ENCODE peak calls at places on chromosomes 7 and 10, in seven cellular contexts. One of them, this sample, is unnamed.

GRCh38 chr7:5620459-5620881 is 161.0 kb downstream of the RNF216 start:
- DNase-seq in bronchial epithelial cell: no peak
- DNase-seq in fibroblast of lung: no peak
- DNase-seq in NT2/D1: no peak
- DNase-seq in upper lobe of right lung: no peak
- DNase-seq in gastrocnemius medialis: no peak
- DNase-seq in Karpas-422: no peak
- DNase-seq in this sample: no peak

GRCh38 chr10:61063911-61064310 is 119.9 kb upstream of the RHOBTB1 start:
- DNase-seq in bronchial epithelial cell: peak
- DNase-seq in Karpas-422: no peak
- DNase-seq in gastrocnemius medialis: no peak
- DNase-seq in NT2/D1: no peak
- DNase-seq in upper lobe of right lung: no peak
- DNase-seq in fibroblast of lung: peak
- DNase-seq in this sample: no peak

GRCh38 chr7:130144632-130145171 is 60.5 kb downstream of the TMEM209 start:
- DNase-seq in bronchial epithelial cell: peak
- DNase-seq in fibroblast of lung: peak
- DNase-seq in Karpas-422: no peak
- DNase-seq in upper lobe of right lung: peak
- DNase-seq in NT2/D1: no peak
- DNase-seq in gastrocnemius medialis: no peak
- DNase-seq in this sample: peak

GRCh38 chr10:22597142-22597541 is 117.2 kb downstream of the PIP4K2A start:
- DNase-seq in gastrocnemius medialis: no peak
- DNase-seq in NT2/D1: no peak
- DNase-seq in fibroblast of lung: peak
- DNase-seq in upper lobe of right lung: no peak
- DNase-seq in Karpas-422: no peak
- DNase-seq in bronchial epithelial cell: no peak
- DNase-seq in this sample: no peak

GRCh38 chr7:26520483-26520882 is 228.8 kb downstream of the SNX10 start:
- DNase-seq in NT2/D1: no peak
- DNase-seq in upper lobe of right lung: no peak
- DNase-seq in bronchial epithelial cell: no peak
- DNase-seq in gastrocnemius medialis: no peak
- DNase-seq in fibroblast of lung: no peak
- DNase-seq in Karpas-422: no peak
- DNase-seq in this sample: no peak

GRCh38 chr7:96084880-96085551 is 236.9 kb downstream of the SLC25A13 start:
- DNase-seq in bronchial epithelial cell: peak
- DNase-seq in NT2/D1: no peak
- DNase-seq in upper lobe of right lung: no peak
- DNase-seq in gastrocnemius medialis: no peak
- DNase-seq in fibroblast of lung: peak
- DNase-seq in Karpas-422: no peak
- DNase-seq in this sample: no peak

GRCh38 chr7:29647020-29647654 is 83.5 kb downstream of the PRR15 start:
- DNase-seq in Karpas-422: no peak
- DNase-seq in bronchial epithelial cell: no peak
- DNase-seq in fibroblast of lung: peak
- DNase-seq in upper lobe of right lung: no peak
- DNase-seq in gastrocnemius medialis: no peak
- DNase-seq in NT2/D1: no peak
- DNase-seq in this sample: no peak

GRCh38 chr7:105769951-105770628 is 106.3 kb downstream of the ATXN7L1 start:
- DNase-seq in bronchial epithelial cell: no peak
- DNase-seq in upper lobe of right lung: no peak
- DNase-seq in gastrocnemius medialis: no peak
- DNase-seq in Karpas-422: no peak
- DNase-seq in fibroblast of lung: no peak
- DNase-seq in NT2/D1: no peak
- DNase-seq in this sample: no peak

GRCh38 chr7:108585843-108586242 is 16.2 kb downstream of the DNAJB9 start:
- DNase-seq in bronchial epithelial cell: no peak
- DNase-seq in fibroblast of lung: no peak
- DNase-seq in NT2/D1: no peak
- DNase-seq in Karpas-422: no peak
- DNase-seq in gastrocnemius medialis: no peak
- DNase-seq in upper lobe of right lung: no peak
- DNase-seq in this sample: no peak
- H3K4me3 ChIP-seq in bronchial epithelial cell: no peak
- H3K4me3 ChIP-seq in fibroblast of lung: no peak
- H3K4me3 ChIP-seq in NT2/D1: no peak
- H3K4me3 ChIP-seq in Karpas-422: no peak
- H3K4me3 ChIP-seq in gastrocnemius medialis: no peak
- H3K4me3 ChIP-seq in upper lobe of right lung: no peak
- H3K4me3 ChIP-seq in this sample: no peak

GRCh38 chr7:54664235-54665228 is 94.5 kb downstream of the SEC61G start:
- DNase-seq in gastrocnemius medialis: no peak
- DNase-seq in bronchial epithelial cell: peak
- DNase-seq in NT2/D1: peak
- DNase-seq in upper lobe of right lung: peak
- DNase-seq in fibroblast of lung: peak
- DNase-seq in Karpas-422: no peak
- DNase-seq in this sample: no peak
- H3K4me3 ChIP-seq in gastrocnemius medialis: peak
- H3K4me3 ChIP-seq in bronchial epithelial cell: peak
- H3K4me3 ChIP-seq in NT2/D1: peak
- H3K4me3 ChIP-seq in upper lobe of right lung: peak
- H3K4me3 ChIP-seq in fibroblast of lung: no peak
- H3K4me3 ChIP-seq in Karpas-422: no peak
- H3K4me3 ChIP-seq in this sample: no peak

GRCh38 chr7:74656421-74656910 is 1.1 kb upstream of the GTF2I start:
- DNase-seq in gastrocnemius medialis: no peak
- DNase-seq in bronchial epithelial cell: no peak
- DNase-seq in Karpas-422: peak
- DNase-seq in upper lobe of right lung: peak
- DNase-seq in fibroblast of lung: peak
- DNase-seq in NT2/D1: no peak
- DNase-seq in this sample: no peak

GRCh38 chr7:74655785-74656420 is 1.6 kb upstream of the GTF2I start:
- DNase-seq in NT2/D1: no peak
- DNase-seq in gastrocnemius medialis: no peak
- DNase-seq in bronchial epithelial cell: no peak
- DNase-seq in fibroblast of lung: no peak
- DNase-seq in upper lobe of right lung: no peak
- DNase-seq in Karpas-422: no peak
- DNase-seq in this sample: no peak

GRCh38 chr7:74656911-74657691 is 417 bp upstream of the GTF2I start:
- DNase-seq in NT2/D1: peak
- DNase-seq in Karpas-422: peak
- DNase-seq in gastrocnemius medialis: peak
- DNase-seq in fibroblast of lung: peak
- DNase-seq in bronchial epithelial cell: peak
- DNase-seq in upper lobe of right lung: peak
- DNase-seq in this sample: peak

GRCh38 chr7:74658171-74659004 is 870 bp downstream of the GTF2I start:
- DNase-seq in upper lobe of right lung: peak
- DNase-seq in Karpas-422: peak
- DNase-seq in fibroblast of lung: peak
- DNase-seq in bronchial epithelial cell: peak
- DNase-seq in gastrocnemius medialis: peak
- DNase-seq in NT2/D1: peak
- DNase-seq in this sample: peak

DNA sequence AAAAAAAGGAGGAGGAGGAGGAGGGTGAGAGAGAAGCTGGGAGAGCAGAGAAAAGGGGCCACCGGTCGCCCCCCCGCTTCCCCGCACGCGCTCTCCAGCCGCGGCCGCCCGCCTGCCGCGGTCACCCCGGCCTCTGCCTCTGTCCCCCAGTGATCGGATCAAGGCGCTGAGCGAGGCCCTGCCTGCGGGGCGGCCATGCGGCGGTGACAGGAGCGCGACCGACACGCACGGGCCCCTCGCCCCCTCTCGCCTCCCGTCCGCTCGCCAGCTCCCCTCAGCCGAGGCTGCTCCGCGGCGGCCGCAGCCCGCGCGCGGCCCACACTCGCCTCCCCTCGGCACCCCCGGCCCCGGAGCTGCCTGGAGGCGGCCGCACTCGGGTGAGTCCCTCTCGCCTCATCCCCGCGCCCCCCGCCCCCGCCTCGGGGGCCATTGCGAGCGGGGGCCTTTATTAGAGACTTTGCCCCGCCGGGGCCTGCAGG is at the start of gene GTF2I:
- DNase-seq in gastrocnemius medialis: no peak
- DNase-seq in Karpas-422: no peak
- DNase-seq in bronchial epithelial cell: no peak
- DNase-seq in NT2/D1: no peak
- DNase-seq in fibroblast of lung: no peak
- DNase-seq in upper lobe of right lung: no peak
- DNase-seq in this sample: no peak
- H3K4me3 ChIP-seq in gastrocnemius medialis: peak
- H3K4me3 ChIP-seq in Karpas-422: peak
- H3K4me3 ChIP-seq in bronchial epithelial cell: peak
- H3K4me3 ChIP-seq in NT2/D1: peak
- H3K4me3 ChIP-seq in fibroblast of lung: peak
- H3K4me3 ChIP-seq in upper lobe of right lung: peak
- H3K4me3 ChIP-seq in this sample: peak

GRCh38 chr7:66629659-66630058 is 978 bp downstream of the KCTD7 start:
- DNase-seq in NT2/D1: no peak
- DNase-seq in upper lobe of right lung: no peak
- DNase-seq in gastrocnemius medialis: no peak
- DNase-seq in bronchial epithelial cell: no peak
- DNase-seq in fibroblast of lung: no peak
- DNase-seq in Karpas-422: no peak
- DNase-seq in this sample: no peak
- H3K4me3 ChIP-seq in NT2/D1: peak
- H3K4me3 ChIP-seq in upper lobe of right lung: peak
- H3K4me3 ChIP-seq in gastrocnemius medialis: peak
- H3K4me3 ChIP-seq in bronchial epithelial cell: peak
- H3K4me3 ChIP-seq in fibroblast of lung: peak
- H3K4me3 ChIP-seq in Karpas-422: peak
- H3K4me3 ChIP-seq in this sample: peak

GRCh38 chr7:132613737-132614136 is 37.5 kb upstream of the PLXNA4 start:
- DNase-seq in NT2/D1: no peak
- DNase-seq in bronchial epithelial cell: no peak
- DNase-seq in Karpas-422: no peak
- DNase-seq in fibroblast of lung: no peak
- DNase-seq in upper lobe of right lung: no peak
- DNase-seq in gastrocnemius medialis: no peak
- DNase-seq in this sample: no peak
- H3K4me3 ChIP-seq in NT2/D1: no peak
- H3K4me3 ChIP-seq in bronchial epithelial cell: no peak
- H3K4me3 ChIP-seq in Karpas-422: no peak
- H3K4me3 ChIP-seq in fibroblast of lung: no peak
- H3K4me3 ChIP-seq in upper lobe of right lung: no peak
- H3K4me3 ChIP-seq in gastrocnemius medialis: no peak
- H3K4me3 ChIP-seq in this sample: no peak